ENCODE peak calls at places on chromosomes 16 and 17, in seven cellular contexts. One of them, this sample, is unnamed. For H3K9me3 and H3K36me3, the result is how much of the 10 kb centered on the place peaks cover.

GRCh38 chr16:86495756-86496261 is 14.5 kb upstream of the FOXF1 start:
- DNase-seq in thoracic aorta: no peak
- DNase-seq in CD8-positive, alpha-beta memory T cell: no peak
- DNase-seq in SK-N-SH: no peak
- DNase-seq in neural progenitor cell: peak
- DNase-seq in left ventricle myocardium inferior: no peak
- DNase-seq in K562: no peak
- DNase-seq in this sample: no peak

GRCh38 chr16:8725513-8726178 is 51.2 kb downstream of the ABAT start:
- DNase-seq in SK-N-SH: no peak
- DNase-seq in K562: no peak
- DNase-seq in thoracic aorta: no peak
- DNase-seq in CD8-positive, alpha-beta memory T cell: no peak
- DNase-seq in left ventricle myocardium inferior: no peak
- DNase-seq in neural progenitor cell: no peak
- DNase-seq in this sample: no peak

GRCh38 chr17:41324180-41325075 is 8.9 kb upstream of the KRTAP17-1 start:
- DNase-seq in CD8-positive, alpha-beta memory T cell: no peak
- DNase-seq in K562: peak
- DNase-seq in neural progenitor cell: peak
- DNase-seq in left ventricle myocardium inferior: no peak
- DNase-seq in SK-N-SH: no peak
- DNase-seq in thoracic aorta: no peak
- DNase-seq in this sample: peak

GRCh38 chr16:87060026-87060986 is 256.9 kb downstream of the C16orf95 start:
- DNase-seq in thoracic aorta: no peak
- DNase-seq in left ventricle myocardium inferior: no peak
- DNase-seq in SK-N-SH: no peak
- DNase-seq in CD8-positive, alpha-beta memory T cell: no peak
- DNase-seq in K562: peak
- DNase-seq in neural progenitor cell: peak
- DNase-seq in this sample: no peak

GRCh38 chr16:52574105-52574437 is 27.1 kb upstream of the TOX3 start:
- DNase-seq in neural progenitor cell: no peak
- DNase-seq in SK-N-SH: no peak
- DNase-seq in CD8-positive, alpha-beta memory T cell: no peak
- DNase-seq in thoracic aorta: no peak
- DNase-seq in left ventricle myocardium inferior: no peak
- DNase-seq in K562: no peak
- DNase-seq in this sample: peak

GRCh38 chr16:87369796-87370719 is 13.5 kb downstream of the FBXO31 start:
- DNase-seq in SK-N-SH: peak
- DNase-seq in left ventricle myocardium inferior: peak
- DNase-seq in thoracic aorta: no peak
- DNase-seq in CD8-positive, alpha-beta memory T cell: no peak
- DNase-seq in neural progenitor cell: peak
- DNase-seq in K562: no peak
- DNase-seq in this sample: no peak

GRCh38 chr17:73521376-73521775 is 122.9 kb downstream of the SDK2 start:
- DNase-seq in thoracic aorta: no peak
- DNase-seq in SK-N-SH: no peak
- DNase-seq in K562: no peak
- DNase-seq in left ventricle myocardium inferior: no peak
- DNase-seq in CD8-positive, alpha-beta memory T cell: no peak
- DNase-seq in neural progenitor cell: no peak
- DNase-seq in this sample: no peak

GRCh38 chr17:44979426-44980273 is 11.5 kb upstream of the C1QL1 start:
- DNase-seq in neural progenitor cell: no peak
- DNase-seq in CD8-positive, alpha-beta memory T cell: no peak
- DNase-seq in thoracic aorta: no peak
- DNase-seq in K562: no peak
- DNase-seq in SK-N-SH: no peak
- DNase-seq in left ventricle myocardium inferior: peak
- DNase-seq in this sample: peak

GRCh38 chr17:40547079-40547784 is 18.0 kb downstream of the CCR7 start:
- DNase-seq in thoracic aorta: no peak
- DNase-seq in CD8-positive, alpha-beta memory T cell: no peak
- DNase-seq in neural progenitor cell: no peak
- DNase-seq in SK-N-SH: no peak
- DNase-seq in K562: no peak
- DNase-seq in left ventricle myocardium inferior: no peak
- DNase-seq in this sample: no peak

GRCh38 chr17:75414488-75414887 is 9.0 kb upstream of the GRB2 start:
- DNase-seq in CD8-positive, alpha-beta memory T cell: no peak
- DNase-seq in K562: no peak
- DNase-seq in left ventricle myocardium inferior: no peak
- DNase-seq in thoracic aorta: no peak
- DNase-seq in SK-N-SH: no peak
- DNase-seq in neural progenitor cell: no peak
- DNase-seq in this sample: no peak

GRCh38 chr16:85027349-85027967 is at the start of gene KIAA0513:
- DNase-seq in K562: peak
- DNase-seq in CD8-positive, alpha-beta memory T cell: peak
- DNase-seq in SK-N-SH: peak
- DNase-seq in neural progenitor cell: peak
- DNase-seq in left ventricle myocardium inferior: peak
- DNase-seq in thoracic aorta: peak
- DNase-seq in this sample: peak

GRCh38 chr16:30924086-30924714 is 828 bp downstream of the FBXL19 start:
- DNase-seq in thoracic aorta: no peak
- DNase-seq in SK-N-SH: peak
- DNase-seq in neural progenitor cell: peak
- DNase-seq in left ventricle myocardium inferior: no peak
- DNase-seq in CD8-positive, alpha-beta memory T cell: no peak
- DNase-seq in K562: peak
- DNase-seq in this sample: no peak

GRCh38 chr17:79981090-79981489 is 54.6 kb downstream of the TBC1D16 start:
- DNase-seq in CD8-positive, alpha-beta memory T cell: no peak
- DNase-seq in K562: no peak
- DNase-seq in SK-N-SH: peak
- DNase-seq in neural progenitor cell: peak
- DNase-seq in thoracic aorta: no peak
- DNase-seq in left ventricle myocardium inferior: no peak
- DNase-seq in this sample: no peak

GRCh38 chr16:12459401-12459791 is 344.3 kb downstream of the CPPED1 start:
- DNase-seq in thoracic aorta: peak
- DNase-seq in left ventricle myocardium inferior: peak
- DNase-seq in CD8-positive, alpha-beta memory T cell: no peak
- DNase-seq in SK-N-SH: no peak
- DNase-seq in neural progenitor cell: no peak
- DNase-seq in K562: no peak
- DNase-seq in this sample: no peak

GRCh38 chr16:25155553-25156460 is 44.3 kb downstream of the LCMT1 start:
- DNase-seq in SK-N-SH: no peak
- DNase-seq in CD8-positive, alpha-beta memory T cell: no peak
- DNase-seq in K562: no peak
- DNase-seq in thoracic aorta: no peak
- DNase-seq in neural progenitor cell: no peak
- DNase-seq in left ventricle myocardium inferior: no peak
- DNase-seq in this sample: no peak

GRCh38 chr17:31802502-31802901 is 56.5 kb downstream of the COPRS start:
- DNase-seq in K562: peak
- DNase-seq in thoracic aorta: no peak
- DNase-seq in neural progenitor cell: no peak
- DNase-seq in SK-N-SH: no peak
- DNase-seq in CD8-positive, alpha-beta memory T cell: no peak
- DNase-seq in left ventricle myocardium inferior: peak
- DNase-seq in this sample: peak

GRCh38 chr16:81445143-81445922 is 725 bp downstream of the CMIP start:
- DNase-seq in K562: peak
- DNase-seq in left ventricle myocardium inferior: no peak
- DNase-seq in thoracic aorta: no peak
- DNase-seq in neural progenitor cell: peak
- DNase-seq in CD8-positive, alpha-beta memory T cell: peak
- DNase-seq in SK-N-SH: peak
- DNase-seq in this sample: peak

GRCh38 chr17:50240876-50241275 is 33.4 kb upstream of the TMEM92 start:
- DNase-seq in thoracic aorta: no peak
- DNase-seq in left ventricle myocardium inferior: no peak
- DNase-seq in K562: no peak
- DNase-seq in neural progenitor cell: no peak
- DNase-seq in SK-N-SH: no peak
- DNase-seq in CD8-positive, alpha-beta memory T cell: no peak
- DNase-seq in this sample: no peak

GRCh38 chr16:67021321-67021720 is 7.6 kb upstream of the CBFB start:
- DNase-seq in left ventricle myocardium inferior: no peak
- DNase-seq in neural progenitor cell: no peak
- DNase-seq in CD8-positive, alpha-beta memory T cell: no peak
- DNase-seq in SK-N-SH: no peak
- DNase-seq in K562: no peak
- DNase-seq in thoracic aorta: no peak
- DNase-seq in this sample: no peak

GRCh38 chr16:35823342-35823741 is 2363.9 kb downstream of the TP53TG3F start:
- DNase-seq in CD8-positive, alpha-beta memory T cell: no peak
- DNase-seq in neural progenitor cell: no peak
- DNase-seq in SK-N-SH: no peak
- DNase-seq in left ventricle myocardium inferior: no peak
- DNase-seq in thoracic aorta: no peak
- DNase-seq in K562: no peak
- DNase-seq in this sample: no peak
- H3K9me3 ChIP-seq in CD8-positive, alpha-beta memory T cell: under half
- H3K9me3 ChIP-seq in neural progenitor cell: under half
- H3K9me3 ChIP-seq in SK-N-SH: under half
- H3K9me3 ChIP-seq in left ventricle myocardium inferior: under half
- H3K9me3 ChIP-seq in thoracic aorta: under half
- H3K9me3 ChIP-seq in K562: under half
- H3K9me3 ChIP-seq in this sample: under half

GRCh38 chr17:17679243-17679642 is 2.0 kb upstream of the RAI1 start:
- DNase-seq in K562: no peak
- DNase-seq in SK-N-SH: no peak
- DNase-seq in thoracic aorta: no peak
- DNase-seq in neural progenitor cell: no peak
- DNase-seq in left ventricle myocardium inferior: no peak
- DNase-seq in CD8-positive, alpha-beta memory T cell: no peak
- DNase-seq in this sample: no peak

GRCh38 chr17:17681744-17682292 is 560 bp downstream of the RAI1 start:
- DNase-seq in K562: peak
- DNase-seq in SK-N-SH: peak
- DNase-seq in left ventricle myocardium inferior: peak
- DNase-seq in CD8-positive, alpha-beta memory T cell: peak
- DNase-seq in thoracic aorta: no peak
- DNase-seq in neural progenitor cell: peak
- DNase-seq in this sample: no peak

GRCh38 chr17:17679748-17680147 is 1.5 kb upstream of the RAI1 start:
- DNase-seq in left ventricle myocardium inferior: no peak
- DNase-seq in SK-N-SH: no peak
- DNase-seq in CD8-positive, alpha-beta memory T cell: no peak
- DNase-seq in neural progenitor cell: no peak
- DNase-seq in thoracic aorta: no peak
- DNase-seq in K562: no peak
- DNase-seq in this sample: no peak

GRCh38 chr17:17681187-17681743 is at the start of gene RAI1:
- DNase-seq in left ventricle myocardium inferior: peak
- DNase-seq in SK-N-SH: peak
- DNase-seq in K562: peak
- DNase-seq in CD8-positive, alpha-beta memory T cell: peak
- DNase-seq in neural progenitor cell: peak
- DNase-seq in thoracic aorta: no peak
- DNase-seq in this sample: peak

DNA sequence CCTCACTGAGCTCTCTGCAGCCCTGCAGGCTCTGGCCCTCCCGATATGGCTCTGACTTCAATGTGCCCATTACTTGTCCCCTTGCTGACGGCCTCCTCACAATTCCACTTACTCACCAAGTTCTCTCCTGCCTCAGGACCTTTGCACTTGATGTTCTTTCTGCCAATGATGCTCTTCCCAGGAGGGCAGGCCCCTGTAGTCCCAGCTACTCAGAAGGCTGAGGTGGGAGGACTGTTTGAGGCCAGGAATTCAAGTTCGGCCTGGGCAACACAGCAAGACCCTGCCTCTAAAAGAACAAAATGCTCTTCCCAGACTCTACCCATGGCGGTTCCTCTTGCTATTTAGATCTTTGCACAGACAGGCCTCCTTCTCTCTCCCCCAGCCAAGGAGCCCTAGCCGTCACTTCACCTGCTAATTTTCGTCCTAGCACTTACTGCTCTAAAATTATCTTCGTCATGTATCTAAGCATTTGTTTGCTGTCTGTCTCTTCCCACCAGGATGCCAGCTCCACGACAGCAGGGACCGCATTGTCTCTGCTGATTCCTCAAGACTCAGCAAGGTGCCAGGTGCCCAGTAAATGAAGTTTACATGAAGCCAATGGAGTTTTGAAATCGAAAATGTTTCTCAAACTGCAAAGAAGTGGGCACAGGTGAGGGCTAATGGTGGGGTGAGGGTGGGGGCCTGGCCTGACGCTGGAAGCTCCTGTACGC is 626 bp upstream of the RAI1 start:
- DNase-seq in SK-N-SH: no peak
- DNase-seq in left ventricle myocardium inferior: no peak
- DNase-seq in K562: no peak
- DNase-seq in CD8-positive, alpha-beta memory T cell: no peak
- DNase-seq in neural progenitor cell: no peak
- DNase-seq in thoracic aorta: no peak
- DNase-seq in this sample: no peak
- H3K27ac ChIP-seq in SK-N-SH: no peak
- H3K27ac ChIP-seq in left ventricle myocardium inferior: peak
- H3K27ac ChIP-seq in K562: no peak
- H3K27ac ChIP-seq in CD8-positive, alpha-beta memory T cell: no peak
- H3K27ac ChIP-seq in neural progenitor cell: no peak
- H3K27ac ChIP-seq in thoracic aorta: no peak
- H3K27ac ChIP-seq in this sample: peak

DNA sequence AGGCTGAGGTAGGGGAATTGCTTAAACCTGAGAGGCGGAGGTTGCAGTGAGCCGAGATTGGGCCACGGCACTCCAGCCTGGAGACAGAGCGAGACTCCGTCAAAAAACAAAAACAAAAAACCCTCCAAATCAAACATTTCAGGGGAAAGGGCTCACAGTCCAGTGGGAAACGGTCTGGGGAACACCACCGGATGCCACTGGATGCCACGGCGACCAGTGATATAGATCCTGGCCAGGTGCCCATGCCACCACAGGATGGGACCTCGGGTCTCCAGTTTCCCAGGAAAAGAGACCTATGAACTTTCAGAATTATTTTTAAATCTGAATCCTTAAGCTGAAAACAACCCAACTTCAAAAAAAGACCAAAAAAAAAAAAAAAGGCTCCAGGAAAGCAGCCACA is 12.3 kb downstream of the CEP131 start:
- DNase-seq in SK-N-SH: no peak
- DNase-seq in CD8-positive, alpha-beta memory T cell: no peak
- DNase-seq in thoracic aorta: no peak
- DNase-seq in neural progenitor cell: no peak
- DNase-seq in K562: no peak
- DNase-seq in left ventricle myocardium inferior: no peak
- DNase-seq in this sample: no peak
- H3K36me3 ChIP-seq in SK-N-SH: under half
- H3K36me3 ChIP-seq in CD8-positive, alpha-beta memory T cell: under half
- H3K36me3 ChIP-seq in thoracic aorta: under half
- H3K36me3 ChIP-seq in neural progenitor cell: under half
- H3K36me3 ChIP-seq in K562: under half
- H3K36me3 ChIP-seq in left ventricle myocardium inferior: under half
- H3K36me3 ChIP-seq in this sample: under half

DNA sequence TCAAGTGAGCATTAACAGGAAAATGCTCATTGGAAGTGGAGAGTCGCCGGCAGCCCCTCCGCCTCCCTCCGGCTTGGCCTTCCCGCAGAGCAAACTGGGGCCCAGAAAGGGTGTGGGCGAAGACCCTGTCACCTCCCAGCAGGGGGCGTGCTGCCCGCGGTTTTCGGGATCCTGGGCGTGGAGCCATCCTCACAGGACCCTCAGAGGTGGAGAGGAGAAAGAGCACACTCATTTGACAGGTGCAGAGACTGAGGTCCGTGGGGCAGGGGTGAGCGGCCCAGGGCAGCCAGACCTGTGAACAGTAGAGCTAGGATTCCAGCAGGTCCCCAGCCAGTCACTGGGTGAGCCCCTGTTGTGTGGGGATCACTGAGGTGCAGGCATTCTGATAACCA is 1002.9 kb downstream of the KCNJ18 start:
- DNase-seq in left ventricle myocardium inferior: no peak
- DNase-seq in neural progenitor cell: no peak
- DNase-seq in CD8-positive, alpha-beta memory T cell: no peak
- DNase-seq in thoracic aorta: no peak
- DNase-seq in SK-N-SH: peak
- DNase-seq in K562: peak
- DNase-seq in this sample: no peak
- H3K9me3 ChIP-seq in left ventricle myocardium inferior: under half
- H3K9me3 ChIP-seq in neural progenitor cell: under half
- H3K9me3 ChIP-seq in CD8-positive, alpha-beta memory T cell: under half
- H3K9me3 ChIP-seq in thoracic aorta: under half
- H3K9me3 ChIP-seq in SK-N-SH: under half
- H3K9me3 ChIP-seq in K562: under half
- H3K9me3 ChIP-seq in this sample: under half

This sample was measured in small intestine.